ENCODE peak calls at places on chromosomes 6 and 20, in seven cellular contexts. B is colonic mucosa; L is AG04450; S is CD8-positive, alpha-beta memory T cell; T is stomach; M is esophagus squamous epithelium; V is CD8-positive, alpha-beta T cell. D is an unnamed sample.

GRCh38 chr6:157561037-157561790 is 180.2 kb downstream of the ZDHHC14 start:
- DNase-seq in B (no peak), L (no peak), S (no peak), M (no peak), V (no peak), T (no peak), D (no peak)

GRCh38 chr6:70298070-70298469 is 4.8 kb downstream of the COL9A1 start:
- DNase-seq in T (no peak), V (no peak), B (no peak), M (no peak), S (no peak), L (no peak), D (no peak)

GRCh38 chr6:150195996-150196417 is 53.2 kb downstream of the PPP1R14C start:
- DNase-seq in S (no peak), B (peak), T (no peak), M (no peak), L (no peak), V (no peak), D (no peak)

GRCh38 chr6:132919028-132919427 is 104.7 kb downstream of the RPS12 start:
- DNase-seq in T (no peak), S (no peak), M (no peak), V (no peak), B (no peak), L (peak), D (no peak)

GRCh38 chr6:27791182-27791939 is 120.8 kb downstream of the OR2B2 start:
- DNase-seq in M (no peak), B (peak), T (peak), L (no peak), S (no peak), V (no peak), D (peak)

GRCh38 chr20:23161968-23162696 is 76.0 kb upstream of the CD93 start:
- DNase-seq in M (no peak), L (no peak), B (peak), V (no peak), T (peak), S (no peak), D (no peak)

GRCh38 chr6:156747715-156748114 is 29.5 kb upstream of the ARID1B start:
- DNase-seq in L (no peak), B (no peak), S (no peak), M (no peak), T (no peak), V (no peak), D (no peak)

GRCh38 chr6:50653253-50653652 is 60.1 kb upstream of the TFAP2D start:
- DNase-seq in B (no peak), T (no peak), S (no peak), M (no peak), L (no peak), V (no peak), D (no peak)

GRCh38 chr6:43127180-43127579 is 43.9 kb upstream of the SRF start:
- DNase-seq in L (no peak), V (no peak), T (no peak), B (no peak), S (no peak), M (no peak), D (no peak)

GRCh38 chr6:150004101-150004782 is 21.1 kb downstream of the RAET1L start:
- DNase-seq in V (peak), S (peak), T (no peak), M (no peak), B (no peak), L (no peak), D (no peak)

GRCh38 chr20:7348253-7348652 is 580.8 kb downstream of the BMP2 start:
- DNase-seq in V (no peak), B (no peak), L (no peak), M (no peak), S (no peak), T (no peak), D (no peak)

GRCh38 chr20:13183005-13183404 is 38.1 kb upstream of the ISM1 start:
- DNase-seq in L (no peak), B (no peak), M (no peak), T (no peak), S (no peak), V (no peak), D (no peak)

GRCh38 chr6:1190361-1190760 is 121.5 kb upstream of the FOXQ1 start:
- DNase-seq in T (no peak), V (no peak), M (no peak), B (no peak), S (no peak), L (peak), D (peak)

GRCh38 chr20:47610247-47610944 is 108.7 kb downstream of the NCOA3 start:
- DNase-seq in B (no peak), M (no peak), L (peak), V (peak), T (peak), S (no peak), D (peak)

GRCh38 chr6:101397199-101397598 is 3.7 kb downstream of the GRIK2 start:
- DNase-seq in B (no peak), V (no peak), S (no peak), T (no peak), M (no peak), L (no peak), D (no peak)

GRCh38 chr6:13472099-13472498 is 15.3 kb downstream of the GFOD1 start:
- DNase-seq in M (no peak), V (no peak), S (no peak), T (no peak), B (no peak), L (no peak), D (no peak)

GRCh38 chr6:139753198-139753861 is 378.9 kb upstream of the CITED2 start:
- DNase-seq in V (no peak), M (no peak), B (no peak), L (no peak), S (no peak), T (no peak), D (no peak)

GRCh38 chr20:34268145-34268544 is 26.9 kb downstream of the ASIP start:
- DNase-seq in L (no peak), B (no peak), T (no peak), S (no peak), M (no peak), V (no peak), D (no peak)

GRCh38 chr20:45974896-45975565 is 3.0 kb upstream of the ZNF335 start:
- DNase-seq in T (no peak), L (no peak), M (no peak), B (no peak), S (no peak), V (no peak), D (no peak)

GRCh38 chr6:112622036-112622435 is 274.9 kb downstream of the RFPL4B start:
- DNase-seq in S (no peak), T (no peak), M (no peak), L (no peak), V (no peak), B (no peak), D (no peak)

GRCh38 chr20:11777387-11777786 is 140.3 kb upstream of the BTBD3 start:
- DNase-seq in M (no peak), T (no peak), L (no peak), B (no peak), S (no peak), V (no peak), D (no peak)
- H3K4me3 ChIP-seq in M (no peak), T (no peak), L (no peak), B (no peak), S (no peak), V (no peak), D (no peak)

GRCh38 chr6:99613398-99613704 is 6.7 kb downstream of the PRDM13 start:
- DNase-seq in V (no peak), B (peak), L (no peak), T (no peak), S (no peak), M (no peak), D (no peak)
- H3K27ac ChIP-seq in V (no peak), B (no peak), L (no peak), T (no peak), S (no peak), M (no peak), D (no peak)

GRCh38 chr6:76453270-76453669 is 380.8 kb upstream of the IMPG1 start:
- DNase-seq in S (no peak), L (no peak), M (no peak), T (no peak), B (no peak), V (no peak), D (no peak)
- H3K4me3 ChIP-seq in S (no peak), L (no peak), M (no peak), T (no peak), B (no peak), V (no peak), D (no peak)

GRCh38 chr20:50399917-50400704 is 110.1 kb upstream of the PTPN1 start:
- DNase-seq in L (no peak), M (no peak), S (no peak), V (no peak), B (no peak), T (peak), D (no peak)
- H3K27ac ChIP-seq in L (no peak), M (peak), S (no peak), V (no peak), B (no peak), T (peak), D (no peak)

DNA sequence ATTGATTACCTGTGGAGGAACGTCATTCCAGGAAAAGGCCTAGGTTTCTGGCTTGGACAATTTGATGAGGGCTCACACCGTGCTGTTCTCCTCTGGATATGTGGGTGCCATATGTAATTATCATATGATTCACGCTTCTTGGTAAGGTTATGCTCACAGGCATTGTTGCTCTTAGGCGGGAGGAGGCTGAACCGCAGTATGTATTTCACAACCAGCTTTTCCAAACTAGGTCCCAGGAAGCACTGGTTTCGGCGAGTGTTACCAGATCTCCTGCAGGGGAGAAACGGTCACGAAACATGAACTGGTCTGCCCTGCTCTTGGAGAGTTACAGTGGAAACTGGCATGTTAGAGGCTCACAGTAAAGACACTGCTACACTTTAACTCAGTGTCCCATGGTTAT is 793 bp upstream of the FAM50B start:
- DNase-seq in T (no peak), M (no peak), V (no peak), L (no peak), B (no peak), S (no peak), D (no peak)
- H3K4me3 ChIP-seq in T (peak), M (peak), V (peak), L (no peak), B (no peak), S (peak), D (no peak)

DNA sequence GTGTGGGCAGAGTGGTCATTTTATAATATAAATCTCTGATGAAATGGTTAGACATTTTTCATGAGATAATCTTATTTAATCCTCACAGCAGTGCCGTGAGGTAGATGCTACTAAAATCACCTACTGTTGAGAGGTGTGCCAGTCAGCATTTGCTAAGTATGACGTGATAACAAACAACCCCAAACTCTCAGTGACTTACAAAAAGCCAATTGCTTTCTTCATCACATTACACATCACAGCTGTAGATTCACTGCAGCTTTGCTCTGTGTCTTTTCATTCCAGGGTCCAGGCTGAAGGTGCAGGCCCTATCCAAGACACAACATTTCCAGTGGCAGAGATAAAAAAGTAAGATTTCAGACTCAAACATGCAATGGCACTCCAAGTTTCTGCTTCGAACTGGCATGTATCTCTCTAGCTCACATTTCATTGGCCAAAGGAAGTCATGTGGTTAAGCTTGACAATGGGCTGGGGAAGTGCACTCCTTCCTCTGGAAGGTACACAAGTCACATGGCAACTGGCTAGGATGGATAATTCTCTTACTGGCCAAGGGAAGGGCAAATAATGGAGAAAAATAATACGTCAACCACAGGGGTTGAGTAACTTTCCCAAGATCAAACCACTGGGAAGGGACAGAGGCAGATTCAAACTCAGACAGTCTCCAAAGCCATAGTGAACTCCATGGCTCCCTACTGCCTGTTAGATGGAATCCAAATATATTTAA is 69.5 kb upstream of the EPB41L1 start:
- DNase-seq in V (no peak), L (no peak), B (no peak), S (no peak), T (no peak), M (no peak), D (peak)
- H3K27ac ChIP-seq in V (no peak), L (no peak), B (peak), S (no peak), T (peak), M (peak), D (peak)

DNA sequence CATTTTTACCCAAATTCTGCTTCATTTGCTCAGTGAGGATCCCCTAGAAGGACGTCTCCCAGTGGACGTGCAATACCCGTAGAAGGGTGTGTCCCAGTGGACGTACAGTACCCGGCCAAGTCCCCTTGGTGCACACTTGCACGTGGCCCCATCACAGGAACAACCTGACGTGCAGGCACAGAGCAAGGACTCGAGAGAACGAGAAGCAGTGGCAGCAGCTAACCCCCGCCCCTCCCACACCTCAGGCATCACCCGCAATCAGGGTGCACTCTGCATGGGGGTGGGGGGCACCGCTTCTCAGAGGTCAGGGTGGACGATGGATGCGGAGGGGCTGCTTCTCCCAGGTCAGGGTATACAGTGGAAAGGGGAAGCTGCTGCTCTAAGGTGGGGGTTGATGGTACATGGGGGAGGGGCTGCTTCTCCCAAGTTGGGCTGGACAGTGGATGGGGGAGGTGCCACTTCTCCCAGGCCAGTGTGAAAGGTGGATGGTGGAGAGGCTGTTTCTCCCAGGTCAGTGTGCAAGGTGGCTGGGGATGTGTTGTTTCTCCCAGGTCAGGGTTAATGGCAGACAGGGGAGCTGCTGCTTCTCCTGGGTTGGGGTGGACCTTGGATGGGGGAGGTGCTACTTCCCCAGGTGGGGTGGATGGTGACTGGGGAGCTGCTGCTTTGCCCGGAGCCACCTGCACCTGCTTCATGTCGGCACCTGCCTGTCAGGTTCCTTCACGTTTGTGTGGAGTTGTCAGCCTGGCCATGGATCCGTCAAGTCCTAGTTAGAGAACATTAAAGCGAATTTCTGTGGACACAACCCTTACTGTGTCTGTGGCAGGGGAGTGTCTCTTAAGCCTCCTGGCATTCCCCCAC is 1.0 kb upstream of the THBS2 start:
- DNase-seq in L (no peak), B (no peak), M (no peak), V (no peak), S (no peak), T (no peak), D (no peak)
- H3K4me3 ChIP-seq in L (no peak), B (no peak), M (no peak), V (no peak), S (no peak), T (no peak), D (no peak)